ENCODE peak calls at places on chromosomes 6 and 20, in seven cellular contexts. L is mesendoderm, I is iris pigment epithelial cell, S is dorsolateral prefrontal cortex, Z is ELR, M is AG04450, U is upper lobe of left lung. B is an unnamed sample.

GRCh38 chr20:63050406-63050805 is 43.6 kb upstream of the BHLHE23 start:
- DNase-seq in Z (no peak), S (no peak), L (no peak), M (no peak), U (peak; percentile 50), I (no peak), B (no peak)

GRCh38 chr6:33962186-33962585 is 158.4 kb upstream of the MLN start:
- DNase-seq in S (no peak), Z (peak; percentile 36), M (no peak), I (no peak), L (no peak), U (no peak), B (no peak)

GRCh38 chr20:6765469-6766058 is 1.9 kb upstream of the BMP2 start:
- DNase-seq in M (peak; percentile 34), Z (peak; percentile 64), U (no peak), I (peak; percentile 64), L (peak; percentile 69), S (no peak), B (peak; percentile 43)

GRCh38 chr6:37501632-37502466 is 2.2 kb upstream of the CCDC167 start:
- DNase-seq in M (no peak), U (no peak), L (no peak), Z (no peak), S (no peak), I (no peak), B (no peak)

GRCh38 chr6:117514655-117515054 is 32.2 kb downstream of the DCBLD1 start:
- DNase-seq in I (no peak), U (no peak), L (no peak), S (no peak), Z (no peak), M (no peak), B (no peak)

GRCh38 chr6:80535914-80536565 is 429.6 kb downstream of the BCKDHB start:
- DNase-seq in I (peak; percentile 79), U (no peak), Z (no peak), L (no peak), S (no peak), M (no peak), B (no peak)

GRCh38 chr6:62009445-62009844 is 276.6 kb downstream of the KHDRBS2 start:
- DNase-seq in I (no peak), U (no peak), L (no peak), S (no peak), Z (no peak), M (no peak), B (no peak)

GRCh38 chr6:35955970-35956369 is 35.1 kb upstream of the SRPK1 start:
- DNase-seq in U (no peak), I (no peak), S (no peak), L (no peak), Z (peak; percentile 32), M (no peak), B (no peak)

GRCh38 chr6:166905013-166905412 is 51.3 kb downstream of the RNASET2 start:
- DNase-seq in S (no peak), I (no peak), Z (no peak), M (no peak), U (no peak), L (no peak), B (no peak)

GRCh38 chr6:38476141-38476540 is 163.6 kb downstream of the BTBD9 start:
- DNase-seq in Z (no peak), U (no peak), L (no peak), M (no peak), I (peak; percentile 84), S (no peak), B (no peak)

GRCh38 chr6:83514877-83515466 is 2.6 kb downstream of the PRSS35 start:
- DNase-seq in I (peak; percentile 78), Z (peak; percentile 74), M (peak; percentile 63), L (peak; percentile 68), S (peak; percentile 29), U (no peak), B (no peak)

GRCh38 chr6:32933661-32934085 is 7.2 kb downstream of the HLA-DMB start:
- DNase-seq in I (peak; percentile 67), S (peak; percentile 74), Z (peak; percentile 82), M (peak; percentile 56), L (peak; percentile 63), U (no peak), B (no peak)

GRCh38 chr6:47446974-47447373 is 30.6 kb upstream of the CD2AP start:
- DNase-seq in S (no peak), Z (no peak), U (no peak), I (no peak), L (no peak), M (no peak), B (no peak)

GRCh38 chr20:63025534-63026331 is 19.0 kb upstream of the BHLHE23 start:
- DNase-seq in Z (peak; percentile 33), U (peak; percentile 78), M (no peak), S (peak; percentile 55), I (peak; percentile 64), L (no peak), B (no peak)

GRCh38 chr6:135983093-135983492 is 131.6 kb downstream of the PDE7B start:
- DNase-seq in Z (no peak), S (no peak), M (no peak), U (no peak), I (no peak), L (no peak), B (no peak)

GRCh38 chr6:165889636-165890403 is 226.8 kb upstream of the PDE10A start:
- DNase-seq in U (no peak), S (peak; percentile 50), Z (peak; percentile 50), M (no peak), I (peak; percentile 59), L (peak; percentile 83), B (no peak)

GRCh38 chr6:37565267-37566208 is 65.8 kb upstream of the CCDC167 start:
- DNase-seq in S (no peak), I (no peak), M (no peak), L (peak; percentile 95), U (peak; percentile 63), Z (no peak), B (no peak)

GRCh38 chr20:1813674-1814635 is 81.3 kb upstream of the SIRPA start:
- DNase-seq in I (no peak), U (no peak), S (no peak), M (no peak), Z (no peak), L (no peak), B (no peak)

GRCh38 chr20:63451821-63452220 is 20.6 kb downstream of the KCNQ2 start:
- DNase-seq in M (no peak), I (no peak), S (no peak), L (no peak), Z (no peak), U (peak; percentile 76), B (no peak)

GRCh38 chr6:105318660-105319059 is 84.2 kb downstream of the PREP start:
- DNase-seq in Z (peak; percentile 91), M (no peak), S (no peak), U (no peak), L (no peak), I (peak; percentile 85), B (no peak)

GRCh38 chr20:46122516-46123481 is 4.7 kb downstream of the CD40 start:
- DNase-seq in L (no peak), I (no peak), S (no peak), M (no peak), U (no peak), Z (no peak), B (no peak)

GRCh38 chr6:161031721-161032495 is 40.3 kb downstream of the MAP3K4 start:
- DNase-seq in M (peak; percentile 33), L (no peak), Z (peak; percentile 79), U (no peak), I (peak; percentile 90), S (no peak), B (no peak)

GRCh38 chr6:170177383-170178265 is 113.3 kb downstream of the DLL1 start:
- DNase-seq in S (peak; percentile 3), M (no peak), U (peak; percentile 72), I (no peak), L (no peak), Z (peak; percentile 20), B (no peak)

GRCh38 chr6:13238017-13238416 is 90.3 kb downstream of the TBC1D7 start:
- DNase-seq in M (no peak), Z (no peak), U (no peak), L (peak; percentile 59), S (no peak), I (no peak), B (no peak)

GRCh38 chr20:61806314-61806713 is 259.4 kb downstream of the TAF4 start:
- DNase-seq in I (no peak), U (peak; percentile 50), M (no peak), Z (no peak), L (no peak), S (no peak), B (no peak)

GRCh38 chr6:143225929-143226328 is 165.2 kb downstream of the AIG1 start:
- DNase-seq in Z (no peak), U (no peak), L (no peak), I (no peak), M (no peak), S (no peak), B (no peak)

GRCh38 chr20:33169176-33169794 is 1.3 kb downstream of the BPIFA2 start:
- DNase-seq in S (no peak), M (no peak), U (no peak), Z (peak; percentile 37), L (peak; percentile 36), I (peak; percentile 7), B (no peak)

B was measured in NCI-H187 treated with DMSO at 0.1 percent for 48 hours.